ENCODE peak calls at places on chromosome 10, in five cellular contexts. O, G, D, E and B are unnamed samples.

GRCh38 chr10:97062484-97062883 is 123.3 kb downstream of the SLIT1 start:
- DNase-seq in O (no peak), G (no peak), D (no peak), E (no peak), B (no peak)

GRCh38 chr10:123392182-123392930 is 238.2 kb downstream of the BUB3 start:
- DNase-seq in O (peak), G (no peak), D (no peak), E (no peak), B (peak)

GRCh38 chr10:29658984-29659769 is 24.4 kb upstream of the SVIL start:
- DNase-seq in O (peak), G (peak), D (peak), E (no peak), B (peak)

GRCh38 chr10:72730462-72730861 is 38.5 kb downstream of the MCU start:
- DNase-seq in O (no peak), G (no peak), D (no peak), E (no peak), B (no peak)

GRCh38 chr10:101123085-101123814 is 7.8 kb upstream of the TLX1 start:
- DNase-seq in O (no peak), G (no peak), D (no peak), E (no peak), B (no peak)

GRCh38 chr10:128096486-128097199 is 29.6 kb downstream of the MKI67 start:
- DNase-seq in O (no peak), G (no peak), D (no peak), E (no peak), B (no peak)

GRCh38 chr10:74888947-74889661 is 62.7 kb downstream of the KAT6B start:
- DNase-seq in O (no peak), G (no peak), D (no peak), E (no peak), B (no peak)

GRCh38 chr10:30502266-30503058 is 68.5 kb downstream of the MAP3K8 start:
- DNase-seq in O (peak), G (no peak), D (no peak), E (peak), B (peak)

GRCh38 chr10:5461201-5461585 is 38.2 kb downstream of the CALML5 start:
- DNase-seq in O (no peak), G (no peak), D (no peak), E (no peak), B (no peak)

DNA sequence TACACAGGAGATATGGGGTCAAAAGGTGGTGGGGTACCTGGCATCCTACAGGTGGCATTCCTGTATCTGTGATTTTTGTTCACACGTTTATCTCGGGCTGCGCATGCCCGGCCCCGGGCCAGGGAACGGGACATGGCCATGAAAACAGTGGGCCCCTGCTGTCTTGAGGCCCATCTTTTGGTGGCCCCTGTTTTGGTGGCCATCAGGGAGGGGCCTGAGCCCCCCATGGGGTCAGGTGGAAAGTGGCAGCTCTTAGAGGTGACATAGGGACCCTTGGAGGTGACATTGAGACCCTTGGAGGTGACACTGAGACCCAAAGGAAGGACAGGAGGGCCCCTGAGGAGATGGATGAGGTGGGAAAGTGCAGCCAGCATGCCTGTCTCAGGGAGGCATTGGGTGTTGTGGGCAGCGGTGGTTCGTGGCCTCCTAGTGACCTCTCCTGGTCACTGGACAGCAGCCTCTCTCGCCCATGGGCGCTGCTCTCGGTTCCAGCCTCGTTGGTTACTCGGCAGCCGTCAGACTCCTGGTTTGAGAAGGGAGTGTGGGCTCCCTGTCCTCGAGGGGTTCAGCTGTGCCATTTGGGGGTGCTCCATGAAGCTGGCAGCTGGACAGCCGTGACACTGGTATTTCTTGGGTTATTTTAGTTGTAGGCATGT is 39.9 kb downstream of the INPP5A start:
- DNase-seq in O (no peak), G (no peak), D (no peak), E (no peak), B (no peak)
- TF ChIP-seq CTCF in O (no peak), G (peak), D (no peak), E (no peak), B (no peak)

GRCh38 chr10:88693392-88694020 is 12.5 kb upstream of the LIPK start:
- DNase-seq in O (no peak), G (no peak), D (no peak), E (no peak), B (no peak)
- TF ChIP-seq CTCF in O (no peak), G (peak), D (no peak), E (no peak), B (no peak)

GRCh38 chr10:84715911-84716310 is 387.5 kb downstream of the CCSER2 start:
- DNase-seq in O (peak), G (no peak), D (no peak), E (no peak), B (peak)
- TF ChIP-seq CTCF in O (peak), G (peak), D (no peak), E (no peak), B (peak)

DNA sequence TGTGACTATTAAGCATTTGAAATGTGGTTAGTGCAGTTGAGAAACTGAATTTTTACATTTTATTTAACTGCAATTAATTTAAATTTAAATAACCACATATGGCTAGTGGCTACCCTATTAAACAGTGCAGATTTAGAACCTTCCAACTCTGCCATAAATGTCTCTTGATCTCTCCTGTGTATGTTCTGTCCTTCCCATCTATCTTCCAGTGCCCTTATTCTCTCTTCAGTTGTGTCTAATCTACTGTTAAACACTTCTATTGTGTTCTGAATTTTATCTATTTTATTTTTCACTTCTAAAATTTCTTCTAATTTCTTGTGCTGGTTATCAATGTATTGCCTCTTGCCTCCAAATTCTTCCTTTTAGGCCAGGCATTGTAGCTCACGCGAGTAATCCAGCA is 105.0 kb downstream of the CUL2 start:
- DNase-seq in O (no peak), G (no peak), D (no peak), E (no peak), B (no peak)
- TF ChIP-seq CTCF in O (no peak), G (no peak), D (no peak), E (no peak), B (no peak)

DNA sequence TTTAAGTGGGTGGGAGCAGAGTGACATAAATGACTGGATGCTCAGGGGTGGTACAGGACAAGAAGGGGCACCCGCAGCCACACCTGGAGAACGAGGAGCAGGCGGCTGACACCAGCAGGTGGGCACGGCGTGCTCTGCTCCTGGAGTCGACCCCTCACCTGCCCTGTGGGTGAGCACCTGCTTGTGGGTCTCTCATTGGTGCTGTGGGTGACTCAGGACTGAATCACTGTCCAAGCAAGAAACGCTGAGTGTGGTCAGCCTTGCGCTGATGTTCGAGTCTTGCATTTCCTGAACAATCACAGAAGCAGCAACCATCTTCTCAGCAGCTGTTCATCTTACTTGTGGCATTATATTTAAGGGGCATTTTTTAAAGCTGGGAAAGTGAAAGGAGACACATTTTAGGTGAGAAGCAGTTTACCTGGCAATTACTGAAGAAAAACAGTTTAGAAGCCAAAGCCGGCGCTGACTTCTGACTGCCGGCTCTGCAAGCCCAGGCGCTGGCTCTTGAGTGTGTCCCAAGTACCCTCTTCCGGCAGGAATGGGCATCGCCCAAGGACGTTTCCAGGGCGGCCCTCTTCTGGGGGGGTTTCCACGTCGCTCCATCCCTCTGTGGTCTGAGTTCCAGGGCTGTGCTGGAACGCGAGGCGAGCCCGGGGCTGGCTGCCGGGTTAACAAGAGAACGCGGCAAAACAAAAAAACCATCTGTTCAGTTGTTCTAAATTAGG is 145.2 kb upstream of the PFKP start:
- DNase-seq in O (no peak), G (no peak), D (no peak), E (no peak), B (no peak)
- TF ChIP-seq CTCF in O (no peak), G (no peak), D (no peak), E (no peak), B (no peak)

GRCh38 chr10:78706256-78706655 is 362.5 kb upstream of the ZMIZ1 start:
- DNase-seq in O (no peak), G (no peak), D (no peak), E (no peak), B (no peak)

GRCh38 chr10:78700413-78700812 is 368.4 kb upstream of the ZMIZ1 start:
- DNase-seq in O (no peak), G (no peak), D (no peak), E (no peak), B (no peak)

GRCh38 chr10:78706986-78707500 is 361.7 kb upstream of the ZMIZ1 start:
- DNase-seq in O (no peak), G (no peak), D (no peak), E (no peak), B (no peak)

GRCh38 chr10:78700816-78701520 is 367.8 kb upstream of the ZMIZ1 start:
- DNase-seq in O (no peak), G (no peak), D (no peak), E (no peak), B (no peak)

DNA sequence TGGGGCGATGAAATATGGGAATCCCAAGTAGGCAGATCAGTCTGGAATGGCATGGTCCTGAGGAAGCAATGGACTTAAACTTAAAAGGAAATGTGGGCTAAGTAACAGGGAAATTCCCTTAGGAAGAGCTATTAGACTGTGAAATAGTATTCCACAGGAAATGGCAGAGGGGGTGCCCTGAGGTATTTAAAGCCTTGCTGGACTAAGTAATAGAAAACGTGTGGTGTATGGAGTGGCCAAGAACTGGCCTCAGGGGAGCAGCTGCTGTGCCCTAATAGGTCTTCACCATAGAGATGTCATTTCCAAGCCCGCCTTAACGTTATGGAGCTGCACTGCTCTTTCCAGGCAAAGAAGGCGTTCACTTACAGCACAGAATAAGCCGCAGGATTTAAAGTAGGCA is 365.2 kb upstream of the ZMIZ1 start:
- DNase-seq in O (no peak), G (no peak), D (no peak), E (no peak), B (no peak)
- TF ChIP-seq CTCF in O (no peak), G (no peak), D (no peak), E (no peak), B (no peak)

GRCh38 chr10:71268247-71268691 is 50.8 kb upstream of the SLC29A3 start:
- DNase-seq in O (no peak), G (no peak), D (no peak), E (no peak), B (no peak)

GRCh38 chr10:71268751-71269150 is 50.3 kb upstream of the SLC29A3 start:
- DNase-seq in O (no peak), G (no peak), D (no peak), E (no peak), B (no peak)

GRCh38 chr10:71270821-71271220 is 48.2 kb upstream of the SLC29A3 start:
- DNase-seq in O (no peak), G (no peak), D (no peak), E (no peak), B (no peak)

GRCh38 chr10:71270301-71270777 is 48.7 kb upstream of the SLC29A3 start:
- DNase-seq in O (peak), G (no peak), D (no peak), E (no peak), B (peak)

GRCh38 chr10:71269301-71270288 is 49.5 kb upstream of the SLC29A3 start:
- DNase-seq in O (no peak), G (no peak), D (no peak), E (no peak), B (no peak)
- TF ChIP-seq CTCF in O (no peak), G (no peak), D (no peak), E (no peak), B (no peak)

GRCh38 chr10:122112625-122113160 is 123.7 kb downstream of the TACC2 start:
- DNase-seq in O (peak), G (peak), D (no peak), E (no peak), B (peak)
- TF ChIP-seq CTCF in O (no peak), G (peak), D (no peak), E (no peak), B (no peak)

GRCh38 chr10:19811517-19811916 is 4.7 kb upstream of the PLXDC2 start:
- DNase-seq in O (no peak), G (no peak), D (no peak), E (no peak), B (no peak)
- TF ChIP-seq CTCF in O (no peak), G (peak), D (no peak), E (no peak), B (no peak)